ENCODE peak calls at places on chromosomes 5 and 9, in nine cellular contexts. One of them, this sample, is unnamed.

GRCh38 chr9:17159469-17159868 is 24.6 kb downstream of the CNTLN start:
- DNase-seq in GM19239: no peak
- DNase-seq in SJSA1: no peak
- DNase-seq in fibroblast of pulmonary artery: no peak
- DNase-seq in stimulated activated CD8-positive, alpha-beta memory T cell treated with anti-CD3 and anti-CD28 coated beads, Interleukin-7, amount 100 ng/mL, for 1 hour: no peak
- DNase-seq in psoas muscle: no peak
- DNase-seq in choroid plexus epithelial cell: no peak
- DNase-seq in astrocyte of the cerebellum: no peak
- DNase-seq in stimulated activated CD4-positive, alpha-beta T cell treated with anti-CD3 and anti-CD28 coated beads, Interleukin-1b, Interleukin-23, amount 100 ng/mL, for 1 hour: no peak
- DNase-seq in this sample: no peak

GRCh38 chr9:78813602-78814180 is 516.8 kb downstream of the PSAT1 start:
- DNase-seq in choroid plexus epithelial cell: no peak
- DNase-seq in psoas muscle: no peak
- DNase-seq in GM19239: no peak
- DNase-seq in stimulated activated CD8-positive, alpha-beta memory T cell treated with anti-CD3 and anti-CD28 coated beads, Interleukin-7, amount 100 ng/mL, for 1 hour: no peak
- DNase-seq in fibroblast of pulmonary artery: no peak
- DNase-seq in astrocyte of the cerebellum: no peak
- DNase-seq in SJSA1: no peak
- DNase-seq in stimulated activated CD4-positive, alpha-beta T cell treated with anti-CD3 and anti-CD28 coated beads, Interleukin-1b, Interleukin-23, amount 100 ng/mL, for 1 hour: no peak
- DNase-seq in this sample: no peak

GRCh38 chr9:126452036-126452595 is 125.5 kb downstream of the MVB12B start:
- DNase-seq in GM19239: no peak
- DNase-seq in astrocyte of the cerebellum: no peak
- DNase-seq in fibroblast of pulmonary artery: no peak
- DNase-seq in psoas muscle: no peak
- DNase-seq in SJSA1: no peak
- DNase-seq in choroid plexus epithelial cell: no peak
- DNase-seq in stimulated activated CD8-positive, alpha-beta memory T cell treated with anti-CD3 and anti-CD28 coated beads, Interleukin-7, amount 100 ng/mL, for 1 hour: no peak
- DNase-seq in stimulated activated CD4-positive, alpha-beta T cell treated with anti-CD3 and anti-CD28 coated beads, Interleukin-1b, Interleukin-23, amount 100 ng/mL, for 1 hour: no peak
- DNase-seq in this sample: no peak

GRCh38 chr5:74938250-74938649 is 72.1 kb upstream of the FAM169A start:
- DNase-seq in fibroblast of pulmonary artery: peak
- DNase-seq in GM19239: no peak
- DNase-seq in astrocyte of the cerebellum: no peak
- DNase-seq in psoas muscle: no peak
- DNase-seq in choroid plexus epithelial cell: peak
- DNase-seq in stimulated activated CD4-positive, alpha-beta T cell treated with anti-CD3 and anti-CD28 coated beads, Interleukin-1b, Interleukin-23, amount 100 ng/mL, for 1 hour: no peak
- DNase-seq in SJSA1: no peak
- DNase-seq in stimulated activated CD8-positive, alpha-beta memory T cell treated with anti-CD3 and anti-CD28 coated beads, Interleukin-7, amount 100 ng/mL, for 1 hour: no peak
- DNase-seq in this sample: no peak

GRCh38 chr5:25006734-25007133 is 362.0 kb upstream of the CDH10 start:
- DNase-seq in astrocyte of the cerebellum: peak
- DNase-seq in fibroblast of pulmonary artery: peak
- DNase-seq in stimulated activated CD8-positive, alpha-beta memory T cell treated with anti-CD3 and anti-CD28 coated beads, Interleukin-7, amount 100 ng/mL, for 1 hour: no peak
- DNase-seq in SJSA1: no peak
- DNase-seq in stimulated activated CD4-positive, alpha-beta T cell treated with anti-CD3 and anti-CD28 coated beads, Interleukin-1b, Interleukin-23, amount 100 ng/mL, for 1 hour: no peak
- DNase-seq in psoas muscle: no peak
- DNase-seq in GM19239: no peak
- DNase-seq in choroid plexus epithelial cell: no peak
- DNase-seq in this sample: no peak

GRCh38 chr5:136979131-136979530 is 520.0 kb downstream of the SPOCK1 start:
- DNase-seq in stimulated activated CD8-positive, alpha-beta memory T cell treated with anti-CD3 and anti-CD28 coated beads, Interleukin-7, amount 100 ng/mL, for 1 hour: no peak
- DNase-seq in choroid plexus epithelial cell: no peak
- DNase-seq in SJSA1: no peak
- DNase-seq in stimulated activated CD4-positive, alpha-beta T cell treated with anti-CD3 and anti-CD28 coated beads, Interleukin-1b, Interleukin-23, amount 100 ng/mL, for 1 hour: no peak
- DNase-seq in fibroblast of pulmonary artery: peak
- DNase-seq in astrocyte of the cerebellum: no peak
- DNase-seq in psoas muscle: no peak
- DNase-seq in GM19239: no peak
- DNase-seq in this sample: no peak

GRCh38 chr5:125874717-125875116 is 548.5 kb upstream of the GRAMD2B start:
- DNase-seq in fibroblast of pulmonary artery: no peak
- DNase-seq in astrocyte of the cerebellum: no peak
- DNase-seq in stimulated activated CD8-positive, alpha-beta memory T cell treated with anti-CD3 and anti-CD28 coated beads, Interleukin-7, amount 100 ng/mL, for 1 hour: no peak
- DNase-seq in psoas muscle: no peak
- DNase-seq in SJSA1: no peak
- DNase-seq in GM19239: no peak
- DNase-seq in choroid plexus epithelial cell: peak
- DNase-seq in stimulated activated CD4-positive, alpha-beta T cell treated with anti-CD3 and anti-CD28 coated beads, Interleukin-1b, Interleukin-23, amount 100 ng/mL, for 1 hour: no peak
- DNase-seq in this sample: no peak

GRCh38 chr5:181194489-181195248 is 10.3 kb downstream of the TRIM7 start:
- DNase-seq in stimulated activated CD4-positive, alpha-beta T cell treated with anti-CD3 and anti-CD28 coated beads, Interleukin-1b, Interleukin-23, amount 100 ng/mL, for 1 hour: no peak
- DNase-seq in astrocyte of the cerebellum: no peak
- DNase-seq in fibroblast of pulmonary artery: no peak
- DNase-seq in stimulated activated CD8-positive, alpha-beta memory T cell treated with anti-CD3 and anti-CD28 coated beads, Interleukin-7, amount 100 ng/mL, for 1 hour: no peak
- DNase-seq in SJSA1: no peak
- DNase-seq in GM19239: no peak
- DNase-seq in psoas muscle: peak
- DNase-seq in choroid plexus epithelial cell: no peak
- DNase-seq in this sample: no peak

GRCh38 chr9:107737987-107738743 is 248.6 kb upstream of the KLF4 start:
- DNase-seq in psoas muscle: peak
- DNase-seq in stimulated activated CD8-positive, alpha-beta memory T cell treated with anti-CD3 and anti-CD28 coated beads, Interleukin-7, amount 100 ng/mL, for 1 hour: no peak
- DNase-seq in astrocyte of the cerebellum: no peak
- DNase-seq in stimulated activated CD4-positive, alpha-beta T cell treated with anti-CD3 and anti-CD28 coated beads, Interleukin-1b, Interleukin-23, amount 100 ng/mL, for 1 hour: no peak
- DNase-seq in fibroblast of pulmonary artery: peak
- DNase-seq in choroid plexus epithelial cell: peak
- DNase-seq in SJSA1: no peak
- DNase-seq in GM19239: no peak
- DNase-seq in this sample: no peak

GRCh38 chr5:127320032-127320945 is 29.7 kb downstream of the MEGF10 start:
- DNase-seq in GM19239: peak
- DNase-seq in SJSA1: no peak
- DNase-seq in fibroblast of pulmonary artery: peak
- DNase-seq in astrocyte of the cerebellum: peak
- DNase-seq in psoas muscle: no peak
- DNase-seq in stimulated activated CD4-positive, alpha-beta T cell treated with anti-CD3 and anti-CD28 coated beads, Interleukin-1b, Interleukin-23, amount 100 ng/mL, for 1 hour: no peak
- DNase-seq in choroid plexus epithelial cell: peak
- DNase-seq in stimulated activated CD8-positive, alpha-beta memory T cell treated with anti-CD3 and anti-CD28 coated beads, Interleukin-7, amount 100 ng/mL, for 1 hour: no peak
- DNase-seq in this sample: no peak

GRCh38 chr5:96816430-96816939 is 8.7 kb upstream of the ERAP1 start:
- DNase-seq in psoas muscle: no peak
- DNase-seq in fibroblast of pulmonary artery: no peak
- DNase-seq in stimulated activated CD8-positive, alpha-beta memory T cell treated with anti-CD3 and anti-CD28 coated beads, Interleukin-7, amount 100 ng/mL, for 1 hour: no peak
- DNase-seq in GM19239: no peak
- DNase-seq in astrocyte of the cerebellum: no peak
- DNase-seq in stimulated activated CD4-positive, alpha-beta T cell treated with anti-CD3 and anti-CD28 coated beads, Interleukin-1b, Interleukin-23, amount 100 ng/mL, for 1 hour: no peak
- DNase-seq in choroid plexus epithelial cell: no peak
- DNase-seq in SJSA1: no peak
- DNase-seq in this sample: no peak

GRCh38 chr5:1063661-1064382 is 48.0 kb downstream of the SLC12A7 start:
- DNase-seq in GM19239: no peak
- DNase-seq in fibroblast of pulmonary artery: no peak
- DNase-seq in astrocyte of the cerebellum: no peak
- DNase-seq in stimulated activated CD8-positive, alpha-beta memory T cell treated with anti-CD3 and anti-CD28 coated beads, Interleukin-7, amount 100 ng/mL, for 1 hour: no peak
- DNase-seq in SJSA1: no peak
- DNase-seq in psoas muscle: peak
- DNase-seq in choroid plexus epithelial cell: no peak
- DNase-seq in stimulated activated CD4-positive, alpha-beta T cell treated with anti-CD3 and anti-CD28 coated beads, Interleukin-1b, Interleukin-23, amount 100 ng/mL, for 1 hour: no peak
- DNase-seq in this sample: no peak

GRCh38 chr5:52799358-52799982 is 11.8 kb downstream of the ITGA1 start:
- DNase-seq in fibroblast of pulmonary artery: peak
- DNase-seq in stimulated activated CD4-positive, alpha-beta T cell treated with anti-CD3 and anti-CD28 coated beads, Interleukin-1b, Interleukin-23, amount 100 ng/mL, for 1 hour: no peak
- DNase-seq in SJSA1: peak
- DNase-seq in astrocyte of the cerebellum: no peak
- DNase-seq in psoas muscle: peak
- DNase-seq in stimulated activated CD8-positive, alpha-beta memory T cell treated with anti-CD3 and anti-CD28 coated beads, Interleukin-7, amount 100 ng/mL, for 1 hour: no peak
- DNase-seq in GM19239: no peak
- DNase-seq in choroid plexus epithelial cell: peak
- DNase-seq in this sample: no peak

GRCh38 chr5:139293504-139294371 is at the start of gene MATR3:
- DNase-seq in astrocyte of the cerebellum: peak
- DNase-seq in stimulated activated CD8-positive, alpha-beta memory T cell treated with anti-CD3 and anti-CD28 coated beads, Interleukin-7, amount 100 ng/mL, for 1 hour: peak
- DNase-seq in GM19239: peak
- DNase-seq in fibroblast of pulmonary artery: peak
- DNase-seq in choroid plexus epithelial cell: peak
- DNase-seq in SJSA1: peak
- DNase-seq in psoas muscle: peak
- DNase-seq in stimulated activated CD4-positive, alpha-beta T cell treated with anti-CD3 and anti-CD28 coated beads, Interleukin-1b, Interleukin-23, amount 100 ng/mL, for 1 hour: peak
- DNase-seq in this sample: peak